ENCODE peak calls at places on chromosomes 16 and 17, in four cellular contexts. X is NCI-H460, D is heart left ventricle, R is C1 segment of cervical spinal cord. G is an unnamed sample.
A peak's percentile ranks its signal among the peaks of the same experiment; 100 is the strongest.

GRCh38 chr16:27322858-27323780 is 9.3 kb downstream of the IL4R start:
- DNase-seq in R (no peak), D (no peak), X (no peak), G (no peak)

GRCh38 chr17:10631048-10631700 is 25.9 kb downstream of the MYH3 start:
- DNase-seq in D (no peak), R (no peak), X (peak; percentile 27), G (peak; percentile 7)

GRCh38 chr16:86590501-86591144 is 12.3 kb downstream of the FOXL1 start:
- DNase-seq in R (no peak), X (peak; percentile 13), D (no peak), G (peak; percentile 82)

GRCh38 chr17:48472485-48473281 is 42.7 kb upstream of the SKAP1 start:
- DNase-seq in X (no peak), R (no peak), D (no peak), G (peak; percentile 96)

GRCh38 chr16:79509221-79509631 is 91.3 kb downstream of the MAF start:
- DNase-seq in R (peak; percentile 74), X (no peak), D (peak; percentile 65), G (no peak)

GRCh38 chr16:14958323-14958600 is 16.6 kb upstream of the PDXDC1 start:
- DNase-seq in D (no peak), R (no peak), X (no peak), G (no peak)

GRCh38 chr16:89326721-89327120 is 109.2 kb downstream of the ZNF778 start:
- DNase-seq in R (no peak), D (no peak), X (no peak), G (no peak)

GRCh38 chr17:21300601-21301571 is 16.4 kb downstream of the MAP2K3 start:
- DNase-seq in X (no peak), R (no peak), D (no peak), G (no peak)

GRCh38 chr17:45436161-45436560 is 3.5 kb upstream of the ARHGAP27 start:
- DNase-seq in R (no peak), D (no peak), X (no peak), G (no peak)